ENCODE peak calls at places on chromosomes 5 and 9, in five cellular contexts. F is cardiac fibroblast, E is AG04450, K is IMR-90, J is endothelial cell. Y is an unnamed sample.

GRCh38 chr9:76592105-76593010 is 133.4 kb downstream of the GCNT1 start:
- DNase-seq in E (no peak), K (no peak), F (peak), J (no peak), Y (peak)

GRCh38 chr9:120383611-120383998 is 196.4 kb downstream of the CDK5RAP2 start:
- DNase-seq in K (no peak), F (no peak), E (no peak), J (no peak), Y (no peak)

GRCh38 chr5:97098864-97099454 is 43.5 kb downstream of the LIX1 start:
- DNase-seq in K (no peak), F (no peak), J (no peak), E (no peak), Y (peak)

GRCh38 chr9:77495834-77496671 is 152.1 kb downstream of the GNA14 start:
- DNase-seq in J (no peak), E (no peak), F (peak), K (peak), Y (peak)

GRCh38 chr9:79020266-79020665 is 551.5 kb upstream of the TLE4 start:
- DNase-seq in E (no peak), K (no peak), J (no peak), F (no peak), Y (no peak)

GRCh38 chr9:89699646-89700045 is 94.8 kb downstream of the GADD45G start:
- DNase-seq in J (no peak), E (no peak), K (no peak), F (no peak), Y (no peak)

GRCh38 chr5:179263391-179264052 is 81.7 kb downstream of the ADAMTS2 start:
- DNase-seq in J (no peak), E (no peak), K (no peak), F (no peak), Y (no peak)

GRCh38 chr5:178357127-178357526 is 124.5 kb upstream of the PHYKPL start:
- DNase-seq in K (no peak), J (peak), F (no peak), E (no peak), Y (no peak)

GRCh38 chr5:150588495-150588890 is 52.0 kb upstream of the SYNPO start:
- DNase-seq in F (no peak), E (no peak), K (no peak), J (no peak), Y (no peak)

GRCh38 chr9:109320338-109320733 is 523 bp downstream of the EPB41L4B start:
- DNase-seq in K (no peak), J (peak), E (no peak), F (no peak), Y (no peak)

GRCh38 chr5:158484968-158485367 is 614.7 kb downstream of the EBF1 start:
- DNase-seq in F (no peak), J (no peak), K (no peak), E (no peak), Y (no peak)

GRCh38 chr9:97970106-97970505 is 13.0 kb upstream of the ANP32B start:
- DNase-seq in K (no peak), E (no peak), J (no peak), F (no peak), Y (no peak)

GRCh38 chr9:113221800-113222481 is 597 bp downstream of the SLC31A1 start:
- DNase-seq in K (no peak), J (no peak), E (no peak), F (no peak), Y (no peak)

GRCh38 chr5:75951158-75951557 is 132.0 kb upstream of the SV2C start:
- DNase-seq in F (no peak), K (no peak), E (no peak), J (no peak), Y (no peak)

GRCh38 chr5:91638010-91638409 is 254.9 kb upstream of the ARRDC3 start:
- DNase-seq in F (no peak), J (no peak), E (no peak), K (no peak), Y (no peak)

GRCh38 chr5:6827815-6828214 is 114.6 kb downstream of the TENT4A start:
- DNase-seq in J (no peak), E (no peak), F (no peak), K (no peak), Y (no peak)

GRCh38 chr5:102715405-102715804 is 39.7 kb upstream of the PAM start:
- DNase-seq in F (peak), E (peak), K (peak), J (no peak), Y (peak)

GRCh38 chr9:94623253-94623652 is 16.1 kb downstream of the FBP1 start:
- DNase-seq in F (peak), E (no peak), K (no peak), J (peak), Y (no peak)

GRCh38 chr9:127976498-127976897 is 4.3 kb downstream of the EEIG1 start:
- DNase-seq in J (no peak), K (no peak), F (no peak), E (no peak), Y (no peak)

GRCh38 chr5:131684595-131684994 is 49.6 kb upstream of the RAPGEF6 start:
- DNase-seq in J (no peak), F (no peak), K (no peak), E (no peak), Y (no peak)

GRCh38 chr5:174828786-174829510 is 104.6 kb downstream of the MSX2 start:
- DNase-seq in E (no peak), F (peak), K (no peak), J (no peak), Y (no peak)

GRCh38 chr9:106203832-106204516 is 509.6 kb downstream of the TMEM38B start:
- DNase-seq in F (no peak), J (no peak), E (no peak), K (no peak), Y (no peak)

GRCh38 chr9:129840024-129840423 is 4.8 kb downstream of the USP20 start:
- DNase-seq in K (no peak), F (no peak), E (no peak), J (no peak), Y (no peak)

GRCh38 chr5:6758201-6758600 is 45.0 kb downstream of the TENT4A start:
- DNase-seq in J (no peak), F (no peak), E (no peak), K (no peak), Y (no peak)

GRCh38 chr5:45677524-45677923 is 18.7 kb downstream of the HCN1 start:
- DNase-seq in K (no peak), E (no peak), F (no peak), J (no peak), Y (no peak)

GRCh38 chr5:179143446-179143845 is 83.3 kb downstream of the ZNF354C start:
- DNase-seq in J (no peak), E (no peak), F (peak), K (peak), Y (no peak)

GRCh38 chr5:179769796-179770195 is 24.0 kb upstream of the LTC4S start:
- DNase-seq in F (no peak), K (no peak), J (no peak), E (no peak), Y (no peak)

GRCh38 chr5:142425286-142426065 is 100.7 kb upstream of the SPRY4 start:
- DNase-seq in E (peak), F (no peak), J (no peak), K (peak), Y (no peak)

GRCh38 chr5:131509811-131510210 is 125.2 kb downstream of the RAPGEF6 start:
- DNase-seq in K (no peak), E (no peak), J (no peak), F (no peak), Y (no peak)

GRCh38 chr5:14872070-14872989 is 752 bp upstream of the ANKH start:
- DNase-seq in K (peak), E (no peak), J (peak), F (peak), Y (no peak)

GRCh38 chr5:7659420-7659819 is 191.5 kb downstream of the CFAP90 start:
- DNase-seq in E (no peak), F (no peak), K (no peak), J (no peak), Y (peak)

GRCh38 chr5:15260347-15261278 is 239.4 kb upstream of the FBXL7 start:
- DNase-seq in F (peak), J (no peak), E (no peak), K (peak), Y (no peak)

GRCh38 chr5:145680169-145680568 is 155.0 kb downstream of the PRELID2 start:
- DNase-seq in F (no peak), E (no peak), K (no peak), J (no peak), Y (no peak)
- TF ChIP-seq CTCF in F (peak), E (peak), K (no peak), J (no peak), Y (no peak)

GRCh38 chr5:156170351-156170961 is 156.5 kb upstream of the SGCD start:
- DNase-seq in F (no peak), E (no peak), J (no peak), K (no peak), Y (no peak)
- TF ChIP-seq CTCF in F (no peak), E (no peak), J (no peak), K (no peak), Y (no peak)

GRCh38 chr5:169581580-169582227 is 1.9 kb upstream of the SPDL1 start:
- DNase-seq in K (peak), E (no peak), F (peak), J (peak), Y (no peak)

GRCh38 chr5:169574147-169574646 is 9.4 kb upstream of the SPDL1 start:
- DNase-seq in F (no peak), K (no peak), J (no peak), E (no peak), Y (no peak)

GRCh38 chr5:169576181-169576598 is 7.4 kb upstream of the SPDL1 start:
- DNase-seq in F (peak), J (no peak), E (peak), K (peak), Y (peak)

GRCh38 chr5:169580964-169581363 is 2.6 kb upstream of the SPDL1 start:
- DNase-seq in K (no peak), F (no peak), E (no peak), J (no peak), Y (no peak)

DNA sequence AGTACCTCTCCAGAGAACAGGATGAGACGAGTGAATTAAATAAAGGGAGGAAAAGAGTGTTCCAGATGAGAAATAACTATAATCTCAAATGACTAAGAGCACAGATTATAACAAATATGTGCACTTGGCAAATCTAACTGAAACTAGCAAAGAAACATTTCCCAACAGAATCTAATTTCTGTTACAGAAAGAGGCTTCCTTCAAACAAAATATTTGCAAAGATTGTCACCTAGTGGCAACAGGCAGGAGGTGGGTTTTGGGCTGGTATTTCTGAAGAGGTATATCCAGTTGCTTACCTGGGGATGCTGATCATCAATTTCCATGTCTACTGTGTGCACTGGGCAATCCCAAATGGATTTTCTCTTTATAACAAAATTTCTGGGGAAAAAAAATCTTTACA is 5.6 kb upstream of the SPDL1 start:
- DNase-seq in J (no peak), E (no peak), F (peak), K (no peak), Y (no peak)
- TF ChIP-seq CTCF in J (no peak), E (peak), F (peak), K (peak), Y (peak)

GRCh38 chr9:2600307-2600706 is 21.3 kb upstream of the VLDLR start:
- DNase-seq in J (no peak), K (no peak), F (no peak), E (no peak), Y (no peak)
- TF ChIP-seq CTCF in J (peak), K (no peak), F (no peak), E (no peak), Y (no peak)

DNA sequence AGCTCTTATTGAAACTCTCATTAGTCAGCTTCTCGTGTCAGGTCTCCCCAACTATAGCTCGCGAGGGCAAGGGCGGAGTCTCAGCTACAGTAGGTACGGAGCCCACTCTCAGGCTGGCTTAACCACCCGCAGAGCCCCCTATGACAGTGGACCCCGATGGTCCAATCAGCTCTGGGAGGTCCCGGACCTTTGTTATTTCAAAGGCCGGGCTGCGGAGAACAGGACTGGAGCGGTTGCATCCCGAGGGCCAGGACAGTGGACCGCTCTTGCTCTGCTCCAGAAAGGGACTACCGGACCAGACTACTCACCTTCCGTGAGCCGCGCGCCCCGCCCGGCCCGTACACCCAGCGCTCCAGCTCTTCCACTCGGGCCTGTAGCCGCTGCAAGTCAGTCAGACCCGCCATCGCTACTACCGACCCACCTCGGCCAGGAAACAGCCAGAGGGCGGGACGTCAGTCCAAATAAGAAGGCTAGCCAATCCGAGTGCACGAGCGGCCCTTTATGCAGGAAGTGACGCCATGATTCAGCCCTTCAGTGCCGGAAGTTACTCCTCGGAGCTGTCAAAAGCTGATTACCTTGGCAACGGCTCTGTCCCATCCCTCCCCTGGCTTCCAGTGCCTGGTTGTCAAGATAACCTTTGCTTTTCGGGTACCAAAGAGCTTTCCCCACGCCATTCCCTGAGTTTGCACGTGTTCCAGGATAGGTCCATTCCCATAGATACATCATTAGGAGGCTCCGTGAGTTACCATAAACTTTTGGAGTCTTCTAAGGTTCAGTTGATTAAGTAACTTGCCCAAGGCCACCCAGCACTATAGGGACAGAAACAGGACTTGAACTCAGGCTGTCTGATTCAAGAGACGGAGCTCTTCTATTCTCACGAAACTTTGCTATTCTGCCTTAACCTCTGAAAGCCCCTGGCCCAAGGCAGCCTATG is at the start of gene DCTN3:
- DNase-seq in E (peak), F (peak), J (peak), K (peak), Y (peak)
- TF ChIP-seq CTCF in E (no peak), F (no peak), J (no peak), K (no peak), Y (no peak)

DNA sequence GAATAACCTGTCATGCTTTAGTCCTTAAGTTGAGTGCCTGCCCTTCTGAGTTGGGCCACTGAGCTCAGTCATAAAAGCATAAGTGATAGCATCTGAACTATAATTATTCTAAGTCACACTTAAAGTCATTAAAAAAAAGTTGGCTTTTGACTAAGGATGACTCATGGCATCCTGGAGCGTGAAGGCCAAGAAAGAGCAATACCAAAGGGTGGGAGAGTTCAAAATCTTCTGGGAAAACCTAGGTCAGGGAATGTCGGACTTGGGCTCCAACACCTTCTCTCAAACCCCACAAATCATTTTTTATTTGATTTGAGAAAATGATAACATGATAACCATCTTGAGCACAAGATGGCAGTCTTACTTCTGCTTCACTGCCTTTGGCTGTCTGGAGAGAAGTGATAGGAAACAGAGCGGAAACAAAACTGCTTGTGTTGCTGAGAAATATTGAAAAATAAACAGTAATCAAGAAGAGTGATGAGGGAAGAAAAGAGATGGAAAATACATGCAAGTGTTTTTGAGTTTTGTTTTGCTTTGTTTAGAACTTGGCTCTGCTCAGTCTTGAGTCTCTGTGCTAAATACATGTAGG is 16.9 kb upstream of the NTRK2 start:
- DNase-seq in F (no peak), K (no peak), E (no peak), J (no peak), Y (no peak)
- TF ChIP-seq CTCF in F (no peak), K (no peak), E (no peak), J (no peak), Y (no peak)

GRCh38 chr9:93020785-93021670 is 37.5 kb upstream of the SUSD3 start:
- DNase-seq in J (no peak), E (no peak), K (no peak), F (no peak), Y (no peak)
- TF ChIP-seq CTCF in J (no peak), E (no peak), K (no peak), F (no peak), Y (no peak)

GRCh38 chr5:43042626-43043399 is 2.7 kb upstream of the ANXA2R start:
- DNase-seq in J (peak), K (peak), F (peak), E (no peak), Y (no peak)
- TF ChIP-seq CTCF in J (no peak), K (no peak), F (no peak), E (peak), Y (peak)